ENCODE peak calls at places on chromosome 20, in six cellular contexts. N, A, B, V, M and T are unnamed samples.

GRCh38 chr20:50019466-50020256 is 36.9 kb downstream of the SNAI1 start:
- DNase-seq in M (no peak), V (no peak), A (no peak), N (no peak), B (peak), T (peak)

GRCh38 chr20:44785768-44786167 is 24.6 kb downstream of the RIMS4 start:
- DNase-seq in N (no peak), V (peak), M (peak), A (no peak), B (no peak), T (peak)

GRCh38 chr20:17431621-17432364 is 99.4 kb downstream of the BFSP1 start:
- DNase-seq in M (peak), N (peak), V (peak), B (peak), A (peak), T (peak)

GRCh38 chr20:58545565-58546195 is 30.5 kb upstream of the APCDD1L start:
- DNase-seq in V (peak), N (no peak), A (no peak), M (no peak), B (no peak), T (no peak)

GRCh38 chr20:8837396-8837795 is 231.5 kb upstream of the PLCB4 start:
- DNase-seq in V (peak), A (no peak), B (no peak), N (no peak), M (no peak), T (peak)

GRCh38 chr20:46305331-46305972 is 2.8 kb downstream of the CDH22 start:
- DNase-seq in M (no peak), N (no peak), B (no peak), V (no peak), A (no peak), T (no peak)

GRCh38 chr20:45268531-45268930 is 14.2 kb upstream of the SLPI start:
- DNase-seq in M (no peak), A (no peak), N (no peak), B (no peak), V (no peak), T (peak)

GRCh38 chr20:59631751-59632380 is 27.5 kb downstream of the PHACTR3 start:
- DNase-seq in B (no peak), N (no peak), V (no peak), M (no peak), A (no peak), T (no peak)

GRCh38 chr20:57769756-57770155 is 59.9 kb upstream of the PMEPA1 start:
- DNase-seq in V (no peak), B (no peak), N (no peak), M (no peak), A (no peak), T (no peak)

GRCh38 chr20:4720121-4720976 is 1.4 kb upstream of the PRND start:
- DNase-seq in V (peak), B (peak), A (peak), N (peak), M (peak), T (peak)

GRCh38 chr20:55186228-55186627 is 710.8 kb downstream of the DOK5 start:
- DNase-seq in A (no peak), N (no peak), V (no peak), B (no peak), M (no peak), T (no peak)

GRCh38 chr20:14657231-14657630 is 319.8 kb upstream of the FLRT3 start:
- DNase-seq in A (peak), N (no peak), V (no peak), M (no peak), B (no peak), T (no peak)

GRCh38 chr20:39042279-39043150 is 80.4 kb downstream of the DHX35 start:
- DNase-seq in M (no peak), V (peak), A (no peak), N (no peak), B (no peak), T (no peak)

GRCh38 chr20:44342240-44342639 is 5.4 kb downstream of the R3HDML start:
- DNase-seq in M (no peak), A (no peak), V (peak), N (no peak), B (no peak), T (no peak)

GRCh38 chr20:38117635-38118034 is 47.4 kb downstream of the TGM2 start:
- DNase-seq in B (no peak), N (no peak), A (no peak), M (peak), V (peak), T (peak)

GRCh38 chr20:60228255-60228654 is 270.0 kb downstream of the CDH26 start:
- DNase-seq in A (no peak), B (no peak), N (no peak), V (no peak), M (no peak), T (peak)

GRCh38 chr20:7540923-7541322 is 399.3 kb downstream of the HAO1 start:
- DNase-seq in M (no peak), A (no peak), V (no peak), N (no peak), B (no peak), T (peak)

GRCh38 chr20:63497946-63498935 is 642 bp downstream of the EEF1A2 start:
- DNase-seq in A (no peak), M (peak), N (no peak), V (peak), B (peak), T (peak)

GRCh38 chr20:20184149-20184548 is 131.8 kb downstream of the CFAP61 start:
- DNase-seq in B (no peak), V (peak), N (no peak), A (no peak), M (no peak), T (no peak)

GRCh38 chr20:1810926-1811620 is 84.1 kb upstream of the SIRPA start:
- DNase-seq in M (no peak), A (no peak), B (peak), V (peak), N (peak), T (no peak)

GRCh38 chr20:31811796-31812728 is 7.1 kb upstream of the MYLK2 start:
- DNase-seq in M (no peak), A (no peak), N (no peak), B (peak), V (peak), T (no peak)

GRCh38 chr20:37534401-37535157 is 6.9 kb upstream of the BLCAP start:
- DNase-seq in V (peak), B (no peak), M (peak), N (no peak), A (peak), T (peak)